ENCODE peak calls at places on chromosomes 13 and 19, in four cellular contexts. Z is PC-3; P is activated CD8-positive, alpha-beta memory T cell treated with anti-CD3 and anti-CD28 coated beads for 4 hours; G is Calu3. N is an unnamed sample.

GRCh38 chr19:2123682-2124387 is 27.1 kb downstream of the IZUMO4 start:
- DNase-seq in Z (no peak), P (no peak), G (peak), N (peak)

GRCh38 chr19:55165952-55166529 is 372 bp downstream of the DNAAF3 start:
- DNase-seq in Z (peak), P (no peak), G (peak), N (peak)

GRCh38 chr13:37656247-37656940 is 57.8 kb upstream of the POSTN start:
- DNase-seq in Z (peak), P (no peak), G (peak), N (no peak)

GRCh38 chr19:50749490-50749889 is 20.8 kb upstream of the GPR32 start:
- DNase-seq in Z (no peak), P (no peak), G (no peak), N (no peak)

GRCh38 chr19:48344892-48345291 is 18.8 kb downstream of the TMEM143 start:
- DNase-seq in Z (no peak), P (no peak), G (no peak), N (no peak)

GRCh38 chr19:13100871-13101589 is 1.6 kb downstream of the LYL1 start:
- DNase-seq in Z (peak), P (no peak), G (no peak), N (no peak)

GRCh38 chr13:36526897-36527296 is 94.6 kb downstream of the CCNA1 start:
- DNase-seq in Z (peak), P (no peak), G (no peak), N (no peak)

GRCh38 chr19:55640043-55640576 is 692 bp upstream of the ZNF580 start:
- DNase-seq in Z (no peak), P (peak), G (no peak), N (peak)

GRCh38 chr19:48806518-48806817 is 4.4 kb downstream of the BCAT2 start:
- DNase-seq in Z (no peak), P (no peak), G (peak), N (peak)

GRCh38 chr19:13864223-13864512 is 12.8 kb upstream of the NANOS3 start:
- DNase-seq in Z (no peak), P (no peak), G (no peak), N (no peak)

GRCh38 chr19:9381367-9381785 is 18.6 kb downstream of the ZNF177 start:
- DNase-seq in Z (no peak), P (no peak), G (no peak), N (no peak)